ENCODE peak calls at places on chromosomes 6 and 20, in eight cellular contexts. O is SK-N-SH, T is foreskin fibroblast, R is ascending aorta, S is heart right ventricle, C is ovary, D is lower leg skin, I is SK-N-MC. P is an unnamed sample.

GRCh38 chr6:6890400-6890858 is 217.3 kb upstream of the RREB1 start:
- DNase-seq in T (no peak), C (peak; percentile 66), S (peak; percentile 62), O (peak; percentile 32), D (no peak), R (no peak), I (no peak), P (peak; percentile 66)

GRCh38 chr6:35494161-35494563 is 2.7 kb downstream of the TEAD3 start:
- DNase-seq in R (no peak), S (no peak), C (no peak), T (peak; percentile 73), I (no peak), D (no peak), O (peak; percentile 34), P (peak; percentile 74)

GRCh38 chr20:31990958-31991705 is 19.1 kb upstream of the CCM2L start:
- DNase-seq in T (no peak), S (no peak), C (no peak), D (no peak), I (no peak), R (no peak), O (peak; percentile 47), P (peak; percentile 33)

GRCh38 chr6:155872961-155873360 is 417.3 kb upstream of the NOX3 start:
- DNase-seq in T (no peak), D (no peak), R (no peak), C (no peak), O (no peak), I (no peak), S (no peak), P (peak; percentile 21)

GRCh38 chr20:41575412-41575811 is 42.8 kb downstream of the CHD6 start:
- DNase-seq in D (no peak), C (no peak), I (no peak), R (no peak), S (no peak), O (no peak), T (no peak), P (no peak)

GRCh38 chr6:43884660-43885022 is 114.6 kb downstream of the VEGFA start:
- DNase-seq in S (no peak), R (no peak), T (no peak), C (no peak), O (no peak), D (no peak), I (no peak), P (no peak)

GRCh38 chr6:37741757-37742400 is 44.2 kb upstream of the MDGA1 start:
- DNase-seq in O (peak; percentile 50), R (no peak), D (no peak), S (peak; percentile 12), T (no peak), C (no peak), I (no peak), P (peak; percentile 72)

GRCh38 chr6:169847773-169848380 is 96.5 kb downstream of the ERMARD start:
- DNase-seq in D (no peak), R (no peak), T (peak; percentile 5), I (no peak), C (no peak), O (no peak), S (no peak), P (peak; percentile 20)

GRCh38 chr6:161498359-161498758 is 224.5 kb upstream of the AGPAT4 start:
- DNase-seq in S (peak; percentile 18), O (peak; percentile 41), C (no peak), I (no peak), T (peak; percentile 59), D (no peak), R (no peak), P (peak; percentile 77)

GRCh38 chr6:16168121-16168520 is 39.2 kb downstream of the MYLIP start:
- DNase-seq in T (no peak), R (no peak), S (no peak), I (no peak), D (no peak), O (no peak), C (no peak), P (no peak)

GRCh38 chr6:41694815-41695536 is 40.4 kb downstream of the TFEB start:
- DNase-seq in I (no peak), O (no peak), T (peak; percentile 62), S (no peak), R (no peak), C (no peak), D (no peak), P (no peak)

GRCh38 chr20:19918965-19919329 is 98.2 kb upstream of the NAA20 start:
- DNase-seq in S (peak; percentile 48), D (no peak), T (peak; percentile 26), O (no peak), I (no peak), R (no peak), C (no peak), P (no peak)

GRCh38 chr6:43897571-43898302 is 127.7 kb downstream of the VEGFA start:
- DNase-seq in S (no peak), T (no peak), I (no peak), O (no peak), R (no peak), D (no peak), C (no peak), P (no peak)

GRCh38 chr20:23033918-23034317 is 1.2 kb upstream of the SSTR4 start:
- DNase-seq in I (no peak), T (no peak), O (no peak), S (no peak), D (no peak), C (no peak), R (no peak), P (no peak)

DNA sequence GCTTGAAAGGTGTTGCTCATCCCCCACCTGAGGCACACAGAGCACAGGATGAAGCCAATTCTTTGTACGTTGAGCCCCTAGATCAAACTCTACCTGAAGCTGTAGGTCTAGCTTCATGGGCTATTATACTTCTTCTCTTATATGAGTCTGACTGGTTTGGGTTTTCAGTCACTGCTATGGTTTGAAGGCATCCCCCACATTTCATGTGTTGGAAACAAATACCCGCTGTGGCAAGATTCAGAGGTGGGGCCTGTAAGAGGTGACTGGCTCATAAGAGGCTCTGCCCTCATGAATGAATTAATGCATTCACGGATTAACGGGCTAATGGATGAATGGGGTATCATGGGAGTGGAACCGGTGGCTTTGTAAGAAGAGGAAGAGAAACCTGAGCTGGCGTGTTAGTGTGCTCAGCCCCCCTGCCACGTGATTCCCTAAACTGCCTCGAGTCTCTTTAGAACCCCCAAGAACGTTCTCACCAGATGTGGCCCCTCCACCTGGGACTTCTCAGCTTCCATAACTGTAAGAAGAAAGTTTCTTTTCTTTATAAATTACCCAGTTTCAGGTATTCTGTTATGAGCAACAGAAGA is 39.2 kb downstream of the PREX1 start:
- DNase-seq in O (no peak), R (no peak), T (no peak), C (no peak), S (no peak), D (no peak), I (no peak), P (no peak)
- H3K4me3 ChIP-seq in O (no peak overlapping the region), R (no peak overlapping the region), T (no peak overlapping the region), C (no peak overlapping the region), S (no peak overlapping the region), D (no peak overlapping the region), I (no peak overlapping the region), P (no peak overlapping the region)

GRCh38 chr6:39310542-39310941 is 3.7 kb downstream of the KCNK17 start:
- DNase-seq in S (no peak), O (no peak), C (no peak), R (no peak), I (no peak), D (no peak), T (no peak), P (no peak)

GRCh38 chr6:39314273-39314790 is at the start of gene KCNK17:
- DNase-seq in C (no peak), R (no peak), I (no peak), O (peak; percentile 49), D (no peak), T (no peak), S (no peak), P (peak; percentile 89)

GRCh38 chr6:39313526-39314272 is 520 bp downstream of the KCNK17 start:
- DNase-seq in C (no peak), S (no peak), I (no peak), T (no peak), D (no peak), O (peak; percentile 56), R (no peak), P (peak; percentile 91)

GRCh38 chr6:39309942-39310531 is 4.2 kb downstream of the KCNK17 start:
- DNase-seq in C (peak; percentile 58), I (peak; percentile 5), O (peak; percentile 88), D (peak; percentile 53), S (peak; percentile 53), T (peak; percentile 85), R (no peak), P (peak; percentile 92)

GRCh38 chr6:39312912-39313525 is 1.2 kb downstream of the KCNK17 start:
- DNase-seq in D (no peak), S (no peak), T (no peak), C (no peak), I (no peak), R (no peak), O (no peak), P (no peak)
- H3K4me3 ChIP-seq in D (no peak overlapping the region), S (peak overlapping the region; percentile 30), T (no peak overlapping the region), C (peak overlapping the region; percentile 9), I (no peak overlapping the region), R (peak overlapping the region; percentile 71), O (no peak overlapping the region), P (peak overlapping the region; percentile 54)

GRCh38 chr6:3913077-3913957 is 64.1 kb downstream of the FAM50B start:
- DNase-seq in O (no peak), T (peak; percentile 97), S (peak; percentile 92), D (peak; percentile 85), I (no peak), C (peak; percentile 61), R (no peak), P (no peak)
- H3K4me3 ChIP-seq in O (no peak overlapping the region), T (no peak overlapping the region), S (no peak overlapping the region), D (no peak overlapping the region), I (no peak overlapping the region), C (no peak overlapping the region), R (no peak overlapping the region), P (no peak overlapping the region)

GRCh38 chr6:45422541-45423110 is 44.9 kb upstream of the SUPT3H start:
- DNase-seq in R (no peak), I (no peak), S (peak; percentile 26), T (peak; percentile 75), O (peak; percentile 56), D (no peak), C (peak; percentile 44), P (peak; percentile 70)

GRCh38 chr6:45423901-45424627 is 46.3 kb upstream of the SUPT3H start:
- DNase-seq in I (no peak), D (no peak), O (peak; percentile 16), C (peak; percentile 22), R (no peak), S (peak; percentile 19), T (peak; percentile 51), P (peak; percentile 59)

GRCh38 chr6:45426251-45426650 is 48.5 kb upstream of the SUPT3H start:
- DNase-seq in O (no peak), S (no peak), C (no peak), I (no peak), D (no peak), R (no peak), T (no peak), P (no peak)

GRCh38 chr6:45423111-45423900 is 45.6 kb upstream of the SUPT3H start:
- DNase-seq in S (peak; percentile 17), O (peak; percentile 41), R (no peak), C (peak; percentile 38), I (no peak), D (no peak), T (peak; percentile 71), P (peak; percentile 77)

DNA sequence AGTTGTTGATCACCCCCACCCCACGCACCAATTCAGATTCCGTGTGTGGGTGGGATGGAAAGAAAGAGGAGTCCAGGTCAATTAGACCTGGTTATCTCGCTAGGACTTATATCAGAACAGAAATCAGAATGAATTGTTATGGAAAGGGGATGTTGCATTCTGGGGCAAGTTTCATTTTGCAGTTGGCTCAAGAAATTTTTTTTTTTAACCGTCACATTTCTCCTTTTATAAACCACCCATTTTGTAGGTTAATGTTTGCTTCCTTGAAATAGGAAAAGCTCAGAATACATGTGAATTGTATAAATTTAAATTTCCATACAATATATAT is 46.9 kb upstream of the SUPT3H start:
- DNase-seq in I (no peak), D (no peak), R (no peak), T (no peak), S (no peak), C (no peak), O (no peak), P (no peak)
- H3K4me3 ChIP-seq in I (no peak overlapping the region), D (no peak overlapping the region), R (peak overlapping the region; percentile 71), T (peak overlapping the region; percentile 81), S (no peak overlapping the region), C (no peak overlapping the region), O (peak overlapping the region; percentile 61), P (no peak overlapping the region)

P was measured in H7.